ENCODE peak calls at places on chromosomes 3 and 15, in eight cellular contexts. I is RWPE2, M is tibial nerve, E is fibroblast of mammary gland, A is PC-9, S is AG10803, T is HFF-Myc, X is psoas muscle. J is an unnamed sample.

GRCh38 chr15:57283774-57284508 is 92.4 kb upstream of the CGNL1 start:
- DNase-seq in S (peak), M (no peak), A (no peak), E (peak), X (no peak), I (no peak), T (no peak), J (no peak)

GRCh38 chr3:50516048-50516871 is 12.8 kb upstream of the CACNA2D2 start:
- DNase-seq in T (no peak), I (no peak), E (no peak), X (peak), A (no peak), S (no peak), M (no peak), J (peak)

GRCh38 chr3:14225421-14225820 is 46.8 kb downstream of the LSM3 start:
- DNase-seq in X (no peak), S (no peak), T (no peak), M (no peak), A (no peak), E (no peak), I (no peak), J (no peak)

GRCh38 chr3:77718326-77718725 is 678.4 kb downstream of the ROBO2 start:
- DNase-seq in X (no peak), E (no peak), A (no peak), M (no peak), S (no peak), T (no peak), I (no peak), J (no peak)

GRCh38 chr3:172608575-172608974 is 85.3 kb upstream of the TNFSF10 start:
- DNase-seq in T (no peak), I (no peak), A (no peak), S (no peak), X (no peak), M (no peak), E (no peak), J (no peak)

GRCh38 chr3:58120075-58120812 is 90.5 kb downstream of the DNASE1L3 start:
- DNase-seq in A (no peak), M (no peak), I (peak), E (no peak), S (no peak), T (no peak), X (no peak), J (no peak)

GRCh38 chr3:194256040-194256945 is 94.8 kb downstream of the CPN2 start:
- DNase-seq in T (no peak), E (no peak), A (no peak), I (no peak), M (no peak), X (no peak), S (no peak), J (no peak)

GRCh38 chr15:43118829-43119228 is 13.0 kb upstream of the UBR1 start:
- DNase-seq in A (no peak), E (no peak), I (no peak), M (no peak), S (no peak), X (no peak), T (no peak), J (no peak)

GRCh38 chr3:194672876-194673275 is 885 bp upstream of the LSG1 start:
- DNase-seq in T (no peak), I (no peak), A (no peak), M (no peak), X (no peak), E (peak), S (no peak), J (no peak)

GRCh38 chr3:113295463-113295862 is 84.1 kb downstream of the BOC start:
- DNase-seq in M (no peak), E (no peak), X (no peak), I (no peak), T (no peak), S (no peak), A (no peak), J (no peak)

GRCh38 chr3:65712156-65712555 is 326.6 kb downstream of the MAGI1 start:
- DNase-seq in E (peak), A (no peak), M (no peak), I (no peak), T (no peak), X (no peak), S (peak), J (no peak)

GRCh38 chr3:30098656-30099454 is 507.5 kb upstream of the TGFBR2 start:
- DNase-seq in T (peak), X (no peak), E (peak), S (peak), M (no peak), I (no peak), A (no peak), J (peak)

GRCh38 chr3:195542691-195543641 is at the start of gene PPP1R2:
- DNase-seq in I (peak), T (peak), E (peak), S (peak), X (peak), A (peak), M (peak), J (peak)

GRCh38 chr3:57279685-57280084 is 12.8 kb downstream of the ASB14 start:
- DNase-seq in T (no peak), M (no peak), S (no peak), I (no peak), X (no peak), A (no peak), E (no peak), J (no peak)

GRCh38 chr3:158430448-158430847 is 140.5 kb upstream of the MLF1 start:
- DNase-seq in A (no peak), E (no peak), X (no peak), I (no peak), T (no peak), S (no peak), M (no peak), J (peak)

GRCh38 chr3:159233734-159234133 is 431.9 kb downstream of the MFSD1 start:
- DNase-seq in A (no peak), S (no peak), I (no peak), X (no peak), M (no peak), E (peak), T (no peak), J (no peak)

GRCh38 chr3:47850062-47850802 is 47.3 kb downstream of the DHX30 start:
- DNase-seq in I (no peak), E (peak), S (peak), X (no peak), M (no peak), T (no peak), A (no peak), J (peak)

GRCh38 chr3:53493997-53494791 is at the start of gene CACNA1D:
- DNase-seq in M (no peak), A (peak), T (no peak), X (peak), E (no peak), S (no peak), I (no peak), J (no peak)

GRCh38 chr15:59371458-59372351 is 966 bp downstream of the MYO1E start:
- DNase-seq in E (no peak), T (no peak), I (peak), S (peak), A (peak), X (peak), M (no peak), J (no peak)

GRCh38 chr3:46168583-46168982 is 39.5 kb downstream of the CCR1 start:
- DNase-seq in X (no peak), S (peak), A (no peak), M (no peak), E (no peak), T (no peak), I (no peak), J (peak)

GRCh38 chr3:37862219-37862711 is 585 bp downstream of the CTDSPL start:
- DNase-seq in I (no peak), M (no peak), X (peak), T (no peak), S (peak), E (peak), A (peak), J (no peak)

GRCh38 chr3:183085634-183086390 is 13.5 kb downstream of the MCCC1 start:
- DNase-seq in E (peak), S (peak), T (no peak), M (no peak), X (no peak), I (no peak), A (no peak), J (peak)

GRCh38 chr15:53665930-53666329 is 93.5 kb downstream of the WDR72 start:
- DNase-seq in M (no peak), A (no peak), I (no peak), S (no peak), E (no peak), X (no peak), T (no peak), J (peak)

GRCh38 chr3:173584834-173585831 is 187.6 kb downstream of the NLGN1 start:
- DNase-seq in I (no peak), T (peak), E (peak), X (peak), S (peak), M (peak), A (peak), J (peak)

GRCh38 chr15:41494922-41495735 is 1.5 kb downstream of the ITPKA start:
- DNase-seq in E (no peak), T (no peak), A (no peak), S (no peak), M (no peak), X (no peak), I (no peak), J (no peak)

GRCh38 chr15:92112180-92112579 is 258.7 kb downstream of the SLCO3A1 start:
- DNase-seq in M (no peak), S (peak), E (peak), I (no peak), A (no peak), T (no peak), X (no peak), J (peak)

GRCh38 chr15:84079885-84080777 is 155.4 kb upstream of the GOLGA6L4 start:
- DNase-seq in E (peak), A (no peak), X (peak), S (peak), T (no peak), M (no peak), I (peak), J (peak)

GRCh38 chr3:189144645-189145044 is 27.1 kb upstream of the TPRG1 start:
- DNase-seq in S (peak), I (no peak), E (peak), T (no peak), M (no peak), X (no peak), A (peak), J (no peak)

GRCh38 chr3:632571-633170 is 436.1 kb downstream of the CHL1 start:
- DNase-seq in X (no peak), A (peak), T (peak), E (peak), I (no peak), S (peak), M (no peak), J (peak)

GRCh38 chr3:58659051-58659675 is 7.4 kb downstream of the FAM3D start:
- DNase-seq in I (no peak), E (peak), T (no peak), A (peak), X (no peak), M (no peak), S (peak), J (peak)

GRCh38 chr3:156790141-156790540 is 36.0 kb upstream of the LEKR1 start:
- DNase-seq in A (no peak), S (peak), X (no peak), M (no peak), T (no peak), E (peak), I (no peak), J (peak)

GRCh38 chr15:31364301-31365031 is 37.8 kb downstream of the KLF13 start:
- DNase-seq in T (no peak), S (no peak), X (no peak), E (no peak), A (no peak), M (no peak), I (no peak), J (no peak)

GRCh38 chr3:56810912-56811544 is 9.3 kb upstream of the ARHGEF3 start:
- DNase-seq in I (no peak), M (no peak), E (no peak), S (no peak), T (no peak), X (no peak), A (peak), J (no peak)

GRCh38 chr15:68806220-68807105 is 14.2 kb downstream of the ANP32A start:
- DNase-seq in T (no peak), X (no peak), I (peak), S (no peak), A (no peak), M (no peak), E (no peak), J (no peak)

GRCh38 chr3:32843504-32844321 is 25.9 kb downstream of the TRIM71 start:
- DNase-seq in M (no peak), A (no peak), S (no peak), I (no peak), E (no peak), T (no peak), X (no peak), J (no peak)
- H3K4me3 ChIP-seq in M (no peak), A (no peak), S (no peak), I (no peak), E (no peak), T (no peak), X (no peak), J (no peak)

DNA sequence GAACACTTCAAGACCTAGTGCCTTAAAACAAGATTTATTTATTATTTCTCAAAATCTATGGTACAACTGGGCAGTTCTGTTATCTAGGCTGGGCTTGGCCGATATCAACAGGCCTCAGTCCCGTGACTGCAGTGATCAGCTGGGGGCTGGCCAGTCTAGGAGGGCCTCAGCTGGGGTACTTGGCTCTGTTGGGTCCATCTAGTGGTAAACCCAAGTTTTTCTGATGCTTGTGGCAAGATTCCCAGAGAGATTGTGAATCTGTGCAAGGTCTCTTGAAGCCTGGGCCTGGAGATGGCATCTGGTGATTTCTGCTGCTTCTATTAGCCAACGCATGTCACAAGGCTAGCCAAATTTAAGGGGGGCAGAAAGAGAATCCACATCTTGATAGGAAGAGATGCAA is 482.4 kb upstream of the SGO1 start:
- DNase-seq in X (no peak), E (peak), S (no peak), I (no peak), M (no peak), T (no peak), A (no peak), J (no peak)
- TF ChIP-seq CTCF in X (no peak), E (peak), S (peak), I (no peak), M (no peak), T (peak), A (no peak), J (no peak)

DNA sequence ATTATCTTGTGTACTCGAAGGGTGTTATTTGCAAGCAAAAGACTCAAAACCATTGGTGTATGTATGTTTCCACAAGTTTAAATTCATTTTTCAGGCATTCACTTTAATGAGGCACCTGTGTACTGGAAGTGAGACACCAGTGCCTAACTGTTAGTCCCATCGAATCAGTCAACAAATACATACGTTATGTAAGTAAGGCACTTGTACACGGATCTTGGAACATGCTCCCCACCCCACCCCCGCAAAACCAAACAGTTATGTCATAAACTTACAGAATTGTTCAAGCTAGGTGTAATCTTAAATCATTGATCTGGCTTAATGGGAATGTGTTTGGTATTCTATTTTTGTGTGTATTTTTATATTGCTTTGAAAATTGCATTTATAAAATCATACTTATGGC is 17.1 kb downstream of the LRRC28 start:
- DNase-seq in S (no peak), M (no peak), A (no peak), E (no peak), I (no peak), X (no peak), T (no peak), J (no peak)
- H3K4me3 ChIP-seq in S (no peak), M (no peak), A (no peak), E (no peak), I (no peak), X (no peak), T (no peak), J (no peak)

DNA sequence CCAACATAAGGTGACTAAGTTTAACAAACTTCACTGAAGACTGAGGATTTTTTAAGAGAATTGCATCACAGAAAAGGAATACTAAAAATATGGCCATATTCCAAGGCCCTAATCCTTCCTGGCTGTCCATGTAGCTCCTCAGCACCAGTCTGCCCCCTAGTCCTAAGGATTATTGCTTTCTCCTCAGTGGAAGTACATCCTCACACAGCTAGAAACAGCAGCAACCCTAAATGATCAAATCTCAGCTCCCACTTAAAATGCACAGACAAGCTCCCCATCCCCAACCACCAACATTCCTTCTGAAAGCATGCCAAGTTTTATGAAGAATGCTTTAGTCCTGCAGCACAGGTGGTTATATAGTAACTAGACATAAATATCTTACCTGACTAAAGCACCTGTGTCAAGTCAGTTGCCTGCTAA is 14.7 kb downstream of the ST3GAL6 start:
- DNase-seq in E (peak), M (no peak), I (no peak), T (peak), A (no peak), X (no peak), S (peak), J (peak)
- TF ChIP-seq CTCF in E (peak), M (no peak), I (peak), T (no peak), A (no peak), X (no peak), S (peak), J (no peak)

GRCh38 chr3:124851136-124851535 is 36.0 kb downstream of the ITGB5 start:
- DNase-seq in M (no peak), A (no peak), S (peak), E (no peak), T (no peak), X (no peak), I (no peak), J (peak)

GRCh38 chr3:124850212-124850611 is 37.0 kb downstream of the ITGB5 start:
- DNase-seq in S (peak), A (no peak), T (no peak), X (no peak), M (no peak), I (no peak), E (no peak), J (peak)

GRCh38 chr3:124851905-124852304 is 35.3 kb downstream of the ITGB5 start:
- DNase-seq in E (no peak), M (no peak), I (no peak), A (no peak), S (no peak), X (no peak), T (no peak), J (no peak)

GRCh38 chr3:124848300-124848699 is 38.9 kb downstream of the ITGB5 start:
- DNase-seq in A (no peak), X (no peak), E (no peak), I (no peak), T (no peak), M (no peak), S (no peak), J (no peak)

GRCh38 chr3:124850633-124851032 is 36.5 kb downstream of the ITGB5 start:
- DNase-seq in S (peak), X (peak), E (peak), I (no peak), M (no peak), T (no peak), A (no peak), J (peak)
- H3K4me3 ChIP-seq in S (no peak), X (no peak), E (no peak), I (no peak), M (no peak), T (no peak), A (no peak), J (no peak)

DNA sequence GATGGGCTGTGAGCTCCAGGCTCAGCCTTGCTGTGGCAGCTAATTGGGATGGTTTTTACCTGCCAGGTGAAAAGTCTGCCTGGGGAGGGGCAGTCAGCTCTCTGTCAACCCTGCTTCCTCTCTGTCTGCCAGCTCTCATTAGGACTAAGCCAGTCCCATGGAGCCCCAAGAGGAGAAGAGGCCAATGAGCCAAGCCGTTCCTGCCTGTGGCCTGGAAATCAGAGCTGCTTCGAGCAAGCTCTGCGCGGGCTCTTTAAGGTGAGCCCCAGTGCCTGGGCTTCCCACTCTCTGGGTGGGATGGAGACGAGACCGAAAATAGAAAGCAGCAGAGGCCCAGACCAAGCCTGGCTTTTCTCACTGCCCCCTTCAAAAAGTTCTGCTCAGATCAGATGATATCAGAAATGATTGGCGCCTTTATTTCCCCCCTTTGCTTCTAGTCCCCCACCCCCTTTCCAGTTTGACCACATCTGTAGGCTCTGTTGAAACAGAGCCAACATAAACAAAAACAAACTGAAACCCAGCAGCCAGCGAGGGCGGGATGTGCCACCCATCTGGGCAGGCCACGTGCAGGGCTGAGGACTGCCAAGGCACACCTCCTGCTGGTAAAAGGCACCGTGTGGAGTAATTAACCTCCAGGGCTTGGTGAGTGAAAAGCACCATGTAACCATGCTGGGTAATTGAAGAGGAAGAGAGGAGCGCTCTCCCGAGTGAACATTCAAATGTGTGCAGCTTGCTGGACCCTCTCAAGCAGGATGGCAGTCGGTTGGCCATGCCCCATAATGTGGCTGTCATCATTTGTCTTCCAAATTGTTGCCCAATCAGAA is 471.0 kb upstream of the PROK2 start:
- DNase-seq in S (no peak), I (no peak), E (no peak), A (peak), X (no peak), T (no peak), M (no peak), J (no peak)
- TF ChIP-seq CTCF in S (no peak), I (no peak), E (no peak), A (no peak), X (no peak), T (no peak), M (no peak), J (no peak)

DNA sequence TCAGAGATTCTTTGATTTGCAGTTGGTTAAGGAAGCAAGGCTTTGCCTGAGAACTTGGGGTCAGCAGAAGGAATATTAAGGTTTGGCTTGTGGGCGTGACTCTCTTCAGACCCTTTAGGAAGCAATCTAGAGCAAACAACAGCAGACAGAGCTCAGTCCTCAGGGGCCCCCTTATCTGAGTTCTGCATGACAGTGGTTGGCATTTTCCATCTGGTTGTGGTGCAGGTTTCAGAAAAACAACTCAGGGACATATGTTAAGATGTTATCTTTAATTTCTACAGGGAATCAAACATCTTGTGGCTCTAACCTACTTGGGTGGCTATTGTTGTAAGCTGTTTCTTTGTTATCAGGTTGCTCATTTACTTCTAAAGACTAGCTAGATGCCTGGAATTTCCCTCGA is 141.4 kb downstream of the VPS8 start:
- DNase-seq in M (no peak), X (no peak), A (no peak), I (no peak), E (no peak), T (no peak), S (no peak), J (no peak)
- H3K4me3 ChIP-seq in M (no peak), X (no peak), A (no peak), I (no peak), E (no peak), T (no peak), S (no peak), J (no peak)

GRCh38 chr3:142576792-142577191 is 1.7 kb downstream of the ATR start:
- DNase-seq in I (no peak), E (no peak), M (no peak), S (no peak), T (no peak), A (no peak), X (no peak), J (no peak)
- TF ChIP-seq CTCF in I (no peak), E (no peak), M (no peak), S (no peak), T (no peak), A (no peak), X (no peak), J (no peak)

J was measured in astrocyte of the spinal cord.